ENCODE peak calls at places on chromosomes 11 and 22, in ten cellular contexts. S is keratinocyte, F is suprapubic skin, Q is stomach, D is transverse colon, P is colonic mucosa, M is tibial artery, A is body of pancreas, U is breast epithelium, N is neural progenitor cell. T is an unnamed sample.

GRCh38 chr11:92969293-92969633 is 188 bp upstream of the MTNR1B start:
- DNase-seq in S (no peak), F (no peak), Q (no peak), D (no peak), P (no peak), M (no peak), A (no peak), U (no peak), N (no peak), T (no peak)

GRCh38 chr11:61955031-61955415 is 4.9 kb downstream of the BEST1 start:
- DNase-seq in S (no peak), F (no peak), Q (no peak), D (peak; percentile 49), P (peak; percentile 48), M (peak; percentile 86), A (no peak), U (peak; percentile 64), N (peak; percentile 74), T (peak; percentile 73)

GRCh38 chr22:32996702-32997101 is 61.5 kb downstream of the SYN3 start:
- DNase-seq in S (no peak), F (peak; percentile 94), Q (no peak), D (peak; percentile 10), P (no peak), M (peak; percentile 86), A (no peak), U (no peak), N (no peak), T (peak; percentile 63)

GRCh38 chr11:126186031-126186698 is 25.3 kb downstream of the RPUSD4 start:
- DNase-seq in S (no peak), F (no peak), Q (no peak), D (no peak), P (no peak), M (no peak), A (no peak), U (no peak), N (no peak), T (no peak)

GRCh38 chr22:33379836-33380235 is 321.7 kb upstream of the SYN3 start:
- DNase-seq in S (no peak), F (no peak), Q (no peak), D (no peak), P (no peak), M (no peak), A (no peak), U (no peak), N (no peak), T (no peak)

GRCh38 chr11:29395555-29396072 is 621.2 kb downstream of the KCNA4 start:
- DNase-seq in S (no peak), F (no peak), Q (no peak), D (no peak), P (no peak), M (no peak), A (no peak), U (no peak), N (no peak), T (no peak)

GRCh38 chr22:50180727-50181521 is 4.8 kb upstream of the TRABD start:
- DNase-seq in S (no peak), F (peak; percentile 57), Q (no peak), D (no peak), P (no peak), M (no peak), A (peak; percentile 11), U (no peak), N (no peak), T (no peak)

GRCh38 chr22:50078246-50078645 is 7.0 kb downstream of the MLC1 start:
- DNase-seq in S (no peak), F (no peak), Q (no peak), D (no peak), P (no peak), M (no peak), A (no peak), U (no peak), N (no peak), T (no peak)

GRCh38 chr11:134973801-134974200 is 561.8 kb upstream of the B3GAT1 start:
- DNase-seq in S (no peak), F (no peak), Q (no peak), D (no peak), P (no peak), M (no peak), A (no peak), U (no peak), N (no peak), T (no peak)

GRCh38 chr11:65634905-65635731 is 2.8 kb upstream of the SIPA1 start:
- DNase-seq in S (no peak), F (no peak), Q (no peak), D (no peak), P (no peak), M (no peak), A (no peak), U (no peak), N (no peak), T (no peak)
- H3K4me3 ChIP-seq in S (no peak overlapping the region), F (no peak overlapping the region), Q (no peak overlapping the region), D (no peak overlapping the region), P (no peak overlapping the region), M (no peak overlapping the region), A (no peak overlapping the region), U (no peak overlapping the region), N (no peak overlapping the region), T (no peak overlapping the region)

GRCh38 chr11:65055538-65055937 is 2.8 kb downstream of the NAALADL1 start:
- DNase-seq in S (no peak), F (no peak), Q (no peak), D (no peak), P (no peak), M (no peak), A (no peak), U (no peak), N (no peak), T (no peak)

GRCh38 chr11:65053826-65054503 is 4.4 kb downstream of the NAALADL1 start:
- DNase-seq in S (no peak), F (no peak), Q (no peak), D (no peak), P (no peak), M (no peak), A (no peak), U (no peak), N (no peak), T (no peak)

GRCh38 chr11:65047581-65048422 is 6.8 kb downstream of the SAC3D1 start:
- DNase-seq in S (no peak), F (no peak), Q (no peak), D (no peak), P (peak; percentile 40), M (peak; percentile 46), A (no peak), U (no peak), N (no peak), T (no peak)

GRCh38 chr11:65056999-65057398 is 1.4 kb downstream of the NAALADL1 start:
- DNase-seq in S (no peak), F (no peak), Q (no peak), D (no peak), P (no peak), M (no peak), A (no peak), U (no peak), N (no peak), T (no peak)

GRCh38 chr11:65051389-65051858 is 6.9 kb downstream of the NAALADL1 start:
- DNase-seq in S (no peak), F (no peak), Q (no peak), D (no peak), P (no peak), M (no peak), A (no peak), U (no peak), N (no peak), T (no peak)
- H3K4me1 ChIP-seq in S (peaks cover 3% of the 10 kb centered on the region), F (peaks cover 17% of the 10 kb centered on the region), Q (peaks cover 17% of the 10 kb centered on the region), D (no peaks in the 10 kb centered on the region), P (no peaks in the 10 kb centered on the region), M (peaks cover 16% of the 10 kb centered on the region), A (no peaks in the 10 kb centered on the region), U (peaks cover 4% of the 10 kb centered on the region), N (no peaks in the 10 kb centered on the region), T (peaks cover 3% of the 10 kb centered on the region)

DNA sequence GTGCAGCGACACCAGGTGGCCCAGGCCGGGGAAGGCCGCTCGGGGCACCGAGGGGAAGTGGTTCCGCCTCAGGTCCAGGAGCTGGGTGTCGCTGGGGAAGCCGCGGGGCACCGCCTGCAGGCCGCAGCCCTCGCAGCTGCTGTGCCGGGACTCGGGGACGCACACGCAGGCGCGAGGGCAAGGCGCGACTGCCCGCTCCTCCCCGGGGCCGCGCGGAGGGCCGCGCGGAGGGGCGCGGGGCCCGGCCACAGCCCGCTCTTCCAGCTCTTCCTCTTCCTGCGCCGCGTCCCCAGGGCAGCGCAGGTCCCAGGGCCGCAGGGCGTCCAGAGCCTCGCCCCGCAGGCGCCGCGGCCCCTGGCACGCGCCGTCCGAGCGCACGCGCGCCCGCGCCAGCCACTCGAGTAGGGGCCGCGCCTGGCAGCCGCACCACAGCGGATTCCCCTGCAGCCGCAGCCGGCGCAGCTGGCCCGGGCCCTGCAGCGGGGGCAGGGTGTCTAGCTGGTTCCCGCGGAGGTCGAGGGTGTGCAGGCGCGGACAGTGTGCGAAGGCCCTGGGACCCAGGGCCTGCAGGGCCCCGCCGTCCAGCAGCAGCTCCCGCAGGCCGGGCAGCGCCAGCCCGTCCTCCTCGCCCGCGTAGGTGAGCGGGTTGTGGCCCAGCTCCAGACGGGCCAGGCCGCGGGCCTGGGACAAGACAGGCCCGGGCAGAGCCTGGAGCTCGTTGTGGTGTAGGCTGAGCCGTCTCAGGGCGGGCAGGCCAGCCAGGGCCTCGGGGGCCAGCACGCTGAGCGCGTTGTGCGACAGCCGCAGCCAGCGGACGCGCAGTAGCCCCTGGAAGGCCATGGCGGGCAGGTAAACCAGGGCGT is 2.8 kb downstream of the CHADL start:
- DNase-seq in S (no peak), F (no peak), Q (peak; percentile 88), D (peak; percentile 86), P (peak; percentile 82), M (peak; percentile 35), A (peak; percentile 83), U (peak; percentile 44), N (peak; percentile 86), T (peak; percentile 86)
- TF ChIP-seq CTCF in S (peak; percentile 86), F (peak; percentile 64), Q (peak; percentile 75), D (no peak), P (peak; percentile 54), M (peak; percentile 37), A (peak; percentile 86), U (peak; percentile 29), N (peak; percentile 68), T (peak; percentile 58)

GRCh38 chr11:81219661-81220060 is 1514.0 kb downstream of the FAM181B start:
- DNase-seq in S (no peak), F (no peak), Q (no peak), D (no peak), P (no peak), M (no peak), A (no peak), U (no peak), N (no peak), T (no peak)

GRCh38 chr11:81218440-81218839 is 1515.2 kb downstream of the FAM181B start:
- DNase-seq in S (no peak), F (no peak), Q (no peak), D (no peak), P (no peak), M (no peak), A (no peak), U (no peak), N (no peak), T (no peak)

GRCh38 chr11:81222491-81222890 is 1511.2 kb downstream of the FAM181B start:
- DNase-seq in S (no peak), F (no peak), Q (no peak), D (no peak), P (no peak), M (no peak), A (no peak), U (no peak), N (peak; percentile 55), T (no peak)

GRCh38 chr11:81224396-81224795 is 1509.3 kb downstream of the FAM181B start:
- DNase-seq in S (no peak), F (no peak), Q (no peak), D (no peak), P (no peak), M (no peak), A (no peak), U (no peak), N (no peak), T (no peak)

GRCh38 chr11:81220166-81220895 is 1513.3 kb downstream of the FAM181B start:
- DNase-seq in S (no peak), F (no peak), Q (no peak), D (no peak), P (no peak), M (no peak), A (no peak), U (no peak), N (no peak), T (no peak)
- H3K4me3 ChIP-seq in S (no peak overlapping the region), F (no peak overlapping the region), Q (no peak overlapping the region), D (no peak overlapping the region), P (no peak overlapping the region), M (no peak overlapping the region), A (no peak overlapping the region), U (no peak overlapping the region), N (no peak overlapping the region), T (no peak overlapping the region)